ENCODE peak calls at places on chromosomes 12 and 14, in five cellular contexts. C, G, X, W and Q are unnamed samples.

GRCh38 chr14:82388488-82388887 is 854.8 kb upstream of the SEL1L start:
- DNase-seq in X (no peak), C (no peak), W (no peak), G (no peak), Q (no peak)

GRCh38 chr14:59013672-59014298 is 174.7 kb upstream of the DAAM1 start:
- DNase-seq in C (peak; percentile 40), X (peak; percentile 22), G (no peak), W (no peak), Q (peak; percentile 19)

GRCh38 chr14:72883963-72884362 is 9.9 kb downstream of the DPF3 start:
- DNase-seq in G (no peak), W (no peak), C (no peak), X (no peak), Q (peak; percentile 93)

GRCh38 chr12:4857472-4858291 is 52.0 kb upstream of the KCNA1 start:
- DNase-seq in G (peak; percentile 67), X (peak; percentile 38), C (peak; percentile 57), W (peak; percentile 53), Q (peak; percentile 64)

GRCh38 chr12:6084261-6084968 is 40.1 kb downstream of the VWF start:
- DNase-seq in G (peak; percentile 36), C (peak; percentile 57), W (peak; percentile 85), X (no peak), Q (peak; percentile 78)

GRCh38 chr12:122293081-122293480 is 26.8 kb upstream of the VPS33A start:
- DNase-seq in W (no peak), C (no peak), X (no peak), G (no peak), Q (no peak)

GRCh38 chr14:70886421-70887206 is 20.6 kb upstream of the PCNX1 start:
- DNase-seq in X (no peak), G (no peak), C (no peak), W (no peak), Q (no peak)

GRCh38 chr14:87014854-87015253 is 978.1 kb downstream of the GALC start:
- DNase-seq in X (no peak), G (no peak), C (peak; percentile 1), W (no peak), Q (no peak)

GRCh38 chr12:70929029-70929428 is 8.5 kb upstream of the PTPRR start:
- DNase-seq in W (no peak), G (no peak), C (no peak), X (no peak), Q (no peak)

GRCh38 chr12:107337354-107338095 is 244.2 kb upstream of the CRY1 start:
- DNase-seq in W (no peak), C (peak; percentile 51), X (no peak), G (no peak), Q (peak; percentile 76)

GRCh38 chr14:31336646-31337045 is 83.7 kb downstream of the HEATR5A start:
- DNase-seq in C (peak; percentile 18), G (no peak), W (no peak), X (no peak), Q (peak; percentile 66)

GRCh38 chr14:85907536-85907935 is 377.6 kb downstream of the FLRT2 start:
- DNase-seq in G (no peak), C (no peak), W (no peak), X (no peak), Q (no peak)

GRCh38 chr12:112503521-112503920 is 84.8 kb downstream of the PTPN11 start:
- DNase-seq in X (no peak), W (no peak), C (no peak), G (no peak), Q (no peak)

GRCh38 chr14:68232643-68233055 is 413.1 kb downstream of the RAD51B start:
- DNase-seq in X (no peak), W (peak; percentile 72), C (peak; percentile 98), G (no peak), Q (peak; percentile 100)

GRCh38 chr12:62481843-62482540 is 15.4 kb downstream of the MON2 start:
- DNase-seq in W (no peak), G (no peak), X (no peak), C (no peak), Q (no peak)

GRCh38 chr12:54030889-54031860 is 1.7 kb upstream of the HOXC5 start:
- DNase-seq in G (no peak), C (no peak), W (no peak), X (no peak), Q (peak; percentile 17)
- H3K4me3 ChIP-seq in G (peak overlapping the region; percentile 59), C (no peak overlapping the region), W (no peak overlapping the region), X (no peak overlapping the region), Q (no peak overlapping the region)

DNA sequence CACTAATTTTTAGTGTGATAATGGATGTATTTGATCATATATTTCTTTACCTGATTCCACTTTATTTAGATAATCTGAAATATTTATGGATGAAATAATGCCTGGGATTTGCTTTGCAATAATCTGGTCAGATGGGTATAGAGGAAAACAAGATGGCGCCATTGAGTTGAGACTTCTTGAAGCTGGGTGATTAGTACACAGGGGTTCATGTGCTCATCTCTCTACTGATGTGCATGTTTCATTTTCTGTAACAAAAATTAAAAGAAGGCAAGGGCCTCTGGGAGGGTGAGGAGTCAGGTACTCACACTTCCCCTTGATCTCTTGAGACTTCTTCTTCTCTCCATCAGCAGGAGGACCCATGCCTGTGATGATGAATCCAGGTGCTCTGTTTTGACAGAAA is 61.8 kb downstream of the GCH1 start:
- DNase-seq in X (no peak), G (no peak), C (no peak), W (no peak), Q (no peak)
- TF ChIP-seq CTCF in X (no peak), G (no peak), C (no peak), W (no peak), Q (no peak)

GRCh38 chr14:22494486-22495135 is 94.4 kb downstream of the DAD1 start:
- DNase-seq in C (no peak), G (no peak), W (no peak), X (no peak), Q (no peak)
- H3K4me3 ChIP-seq in C (no peak overlapping the region), G (no peak overlapping the region), W (no peak overlapping the region), X (no peak overlapping the region), Q (no peak overlapping the region)

DNA sequence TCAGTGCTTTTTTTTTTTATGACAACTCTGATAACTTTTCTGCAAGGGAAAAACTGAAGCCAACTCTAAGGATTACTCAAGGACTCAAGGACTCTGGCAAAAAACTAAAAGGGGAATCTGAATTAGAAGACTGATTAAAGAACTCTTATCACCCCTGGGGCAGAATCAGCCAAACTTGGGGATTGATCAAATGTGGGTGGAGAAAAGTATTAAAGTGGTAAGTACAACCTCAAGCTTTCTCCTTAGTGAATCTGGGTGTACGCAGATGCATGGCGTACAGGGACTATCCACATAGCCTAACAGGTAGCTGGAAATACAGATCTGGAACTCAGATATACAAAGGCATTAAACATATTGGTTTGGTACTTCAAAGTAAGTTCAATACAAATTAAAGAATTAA is 7.3 kb downstream of the LIMA1 start:
- DNase-seq in W (no peak), X (no peak), C (no peak), G (no peak), Q (no peak)
- TF ChIP-seq CTCF in W (no peak), X (no peak), C (no peak), G (no peak), Q (no peak)

GRCh38 chr12:56082382-56082781 is 2.4 kb downstream of the ERBB3 start:
- DNase-seq in X (no peak), C (no peak), W (no peak), G (no peak), Q (no peak)
- H3K4me3 ChIP-seq in X (no peak overlapping the region), C (no peak overlapping the region), W (peak overlapping the region; percentile 69), G (peak overlapping the region; percentile 70), Q (no peak overlapping the region)

DNA sequence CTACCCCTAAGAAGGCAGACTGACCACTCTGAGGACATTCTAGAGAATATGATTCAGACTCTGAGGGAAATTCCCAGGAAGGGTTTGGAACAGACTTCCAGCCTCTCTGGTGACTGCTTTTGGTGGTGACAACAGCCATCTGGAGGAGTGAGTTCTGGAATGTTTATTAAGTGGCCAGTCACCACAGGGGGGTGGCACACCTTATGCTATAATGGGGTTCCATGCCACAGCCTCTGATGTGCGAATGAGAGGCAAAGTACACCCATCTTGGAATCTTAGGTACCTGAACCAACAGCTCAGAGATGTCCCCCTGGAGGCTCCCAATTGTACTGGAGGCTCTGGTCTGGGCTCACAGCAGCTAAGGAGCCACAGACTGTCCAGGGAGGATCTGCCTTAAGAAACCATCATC is 9.5 kb upstream of the TINF2 start:
- DNase-seq in C (no peak), W (peak; percentile 9), G (no peak), X (no peak), Q (no peak)
- TF ChIP-seq CTCF in C (no peak), W (no peak), G (no peak), X (no peak), Q (peak; percentile 31)

GRCh38 chr14:106691601-106692291 is 1165.4 kb downstream of the TMEM121 start:
- DNase-seq in W (no peak), X (no peak), C (peak; percentile 50), G (no peak), Q (no peak)

GRCh38 chr14:106690333-106690891 is 1164.0 kb downstream of the TMEM121 start:
- DNase-seq in C (no peak), W (no peak), X (no peak), G (no peak), Q (no peak)

GRCh38 chr14:106694638-106695393 is 1168.4 kb downstream of the TMEM121 start:
- DNase-seq in G (no peak), C (peak; percentile 17), W (no peak), X (no peak), Q (no peak)
- H3K4me3 ChIP-seq in G (no peak overlapping the region), C (no peak overlapping the region), W (no peak overlapping the region), X (no peak overlapping the region), Q (no peak overlapping the region)

DNA sequence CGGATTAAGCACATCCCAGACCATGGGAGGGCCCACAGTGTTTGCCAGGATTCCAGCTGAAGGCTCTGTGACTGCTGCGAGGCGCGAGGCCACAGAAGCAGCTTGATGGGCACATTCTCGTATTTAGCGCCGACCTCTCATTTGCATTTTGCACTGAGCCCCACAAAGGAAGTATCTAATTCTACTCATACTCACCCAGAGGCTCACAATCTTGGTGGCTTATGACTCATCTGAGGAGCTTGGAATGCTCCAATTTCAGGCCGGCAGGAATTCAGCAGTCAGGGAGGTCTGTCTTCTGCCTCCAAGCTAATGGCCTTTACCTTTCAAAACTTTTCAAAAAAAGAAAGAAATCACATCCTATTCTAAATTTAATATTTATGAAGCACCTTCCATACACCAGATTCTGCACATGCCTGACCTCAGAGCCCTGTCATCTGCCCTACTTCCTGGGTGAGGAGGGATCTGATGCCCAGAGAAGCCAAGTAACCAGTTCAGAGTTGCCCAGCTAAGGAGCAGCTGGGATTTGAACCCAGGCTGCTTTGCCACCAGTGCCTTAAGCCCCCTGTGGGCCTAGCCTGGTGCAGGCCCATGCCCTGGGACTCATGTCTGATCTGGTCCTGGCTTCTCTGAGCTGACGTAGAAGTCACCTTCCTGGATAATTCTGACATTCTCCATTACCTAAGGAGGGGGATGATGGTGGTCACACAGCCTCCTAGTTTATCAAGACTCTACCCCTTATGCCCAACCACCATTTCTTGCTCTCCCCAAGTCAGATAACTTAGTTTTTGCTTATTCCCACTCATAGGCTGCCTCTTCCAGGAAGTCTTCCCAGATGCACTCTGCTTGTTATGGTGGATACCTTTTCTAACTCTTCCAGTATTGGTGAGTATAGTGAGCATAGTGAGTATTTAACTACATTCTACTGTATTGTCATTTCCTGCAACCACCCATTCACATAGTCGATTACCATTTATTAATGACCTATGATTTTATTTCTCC is 198.9 kb downstream of the RBM19 start:
- DNase-seq in G (no peak), X (no peak), C (peak; percentile 64), W (peak; percentile 51), Q (peak; percentile 78)
- TF ChIP-seq CTCF in G (no peak), X (no peak), C (no peak), W (no peak), Q (no peak)